ENCODE peak calls at places on chromosomes 7 and 10, in eight cellular contexts. B, H, C, W, R, M, J and Z are unnamed samples.

GRCh38 chr7:28996836-28997235 is 38.7 kb upstream of the TRIL start:
- DNase-seq in J (no peak), W (no peak), B (no peak), M (no peak), H (no peak), R (peak), C (no peak), Z (no peak)

GRCh38 chr7:48811071-48811470 is 113.3 kb upstream of the CDC14C start:
- DNase-seq in W (no peak), C (no peak), M (no peak), J (no peak), H (no peak), B (no peak), R (no peak), Z (no peak)

GRCh38 chr7:47501406-47501805 is 80.5 kb downstream of the TNS3 start:
- DNase-seq in C (peak), J (no peak), R (peak), M (no peak), B (no peak), W (no peak), H (no peak), Z (no peak)

GRCh38 chr7:127107601-127108007 is 145.1 kb downstream of the GRM8 start:
- DNase-seq in M (no peak), W (peak), B (peak), R (peak), J (peak), C (peak), H (peak), Z (peak)

GRCh38 chr7:24005517-24005916 is 278.5 kb upstream of the NPY start:
- DNase-seq in J (no peak), H (no peak), M (no peak), B (no peak), C (no peak), R (no peak), W (no peak), Z (no peak)

GRCh38 chr10:22552888-22553378 is 161.4 kb downstream of the PIP4K2A start:
- DNase-seq in J (peak), W (no peak), R (peak), H (no peak), C (peak), B (no peak), M (no peak), Z (no peak)

GRCh38 chr10:103852189-103852711 is 3.1 kb downstream of the SH3PXD2A start:
- DNase-seq in C (peak), R (peak), J (no peak), B (no peak), H (no peak), M (no peak), W (no peak), Z (no peak)

GRCh38 chr10:110863361-110863760 is 8.4 kb upstream of the PDCD4 start:
- DNase-seq in W (no peak), H (no peak), C (no peak), B (no peak), R (no peak), J (no peak), M (no peak), Z (no peak)

GRCh38 chr7:151486074-151486473 is 33.6 kb downstream of the RHEB start:
- DNase-seq in B (no peak), M (no peak), W (no peak), C (no peak), H (no peak), R (no peak), J (no peak), Z (no peak)

GRCh38 chr7:131106681-131107342 is 220.9 kb upstream of the MKLN1 start:
- DNase-seq in W (peak), J (peak), B (peak), R (peak), H (peak), M (peak), C (no peak), Z (no peak)

GRCh38 chr7:8829100-8829499 is 395.7 kb downstream of the NXPH1 start:
- DNase-seq in H (no peak), B (no peak), M (no peak), C (no peak), J (no peak), R (no peak), W (no peak), Z (no peak)

GRCh38 chr7:149875396-149875795 is 1.6 kb downstream of the ATP6V0E2 start:
- DNase-seq in R (no peak), B (no peak), M (no peak), H (no peak), W (no peak), C (no peak), J (no peak), Z (no peak)

GRCh38 chr10:86655173-86655540 is 810 bp downstream of the OPN4 start:
- DNase-seq in W (no peak), J (no peak), R (no peak), M (no peak), C (no peak), B (no peak), H (no peak), Z (no peak)

GRCh38 chr7:90461216-90461615 is 8.2 kb upstream of the PTTG1IP2 start:
- DNase-seq in J (peak), W (no peak), B (no peak), H (no peak), M (no peak), C (peak), R (no peak), Z (no peak)

GRCh38 chr10:31146496-31147219 is 115.0 kb upstream of the ZNF438 start:
- DNase-seq in W (peak), M (no peak), H (peak), C (peak), R (peak), J (peak), B (no peak), Z (no peak)

GRCh38 chr10:82358486-82359097 is 483.6 kb downstream of the NRG3 start:
- DNase-seq in H (no peak), C (peak), R (peak), J (peak), W (no peak), M (no peak), B (no peak), Z (no peak)

GRCh38 chr7:132680590-132680989 is 104.3 kb upstream of the PLXNA4 start:
- DNase-seq in C (no peak), H (no peak), J (no peak), W (no peak), R (no peak), B (no peak), M (no peak), Z (no peak)

GRCh38 chr10:8312861-8313260 is 258.4 kb downstream of the GATA3 start:
- DNase-seq in H (no peak), W (no peak), B (no peak), J (peak), C (peak), R (peak), M (no peak), Z (no peak)

GRCh38 chr7:4103352-4104091 is 578.6 kb upstream of the FOXK1 start:
- DNase-seq in W (peak), H (peak), C (peak), B (no peak), R (peak), J (peak), M (no peak), Z (no peak)

GRCh38 chr7:27179503-27180430 is 5.3 kb downstream of the HOXA11 start:
- DNase-seq in C (peak), B (peak), J (peak), M (no peak), R (peak), H (peak), W (peak), Z (peak)

GRCh38 chr10:126663328-126663727 is 7.2 kb downstream of the C10orf90 start:
- DNase-seq in C (no peak), W (no peak), H (no peak), B (no peak), J (peak), R (peak), M (no peak), Z (no peak)

GRCh38 chr7:131556055-131556911 is at the start of gene PODXL:
- DNase-seq in M (peak), J (peak), R (peak), H (peak), C (peak), W (peak), B (peak), Z (peak)